ENCODE peak calls at places on chromosomes 11 and 22, in five cellular contexts. E is NCI-H2171 treated with DMSO at 0.1 percent for 48 hours, P is sigmoid colon, X is AML-193, K is T-cell. Z is an unnamed sample.
A peak's percentile ranks its signal among the peaks of the same experiment; 100 is the strongest.

GRCh38 chr11:133508448-133508847 is 23.9 kb downstream of the OPCML start:
- DNase-seq in E (no peak), P (no peak), X (no peak), K (no peak), Z (no peak)

GRCh38 chr22:36377022-36377631 is 10.6 kb downstream of the MYH9 start:
- DNase-seq in E (no peak), P (no peak), X (no peak), K (no peak), Z (peak; percentile 61)

GRCh38 chr22:46317646-46318045 is 17.9 kb upstream of the TRMU start:
- DNase-seq in E (no peak), P (no peak), X (no peak), K (no peak), Z (no peak)

GRCh38 chr22:37309221-37310074 is 27.1 kb downstream of the CYTH4 start:
- DNase-seq in E (no peak), P (no peak), X (peak; percentile 54), K (peak; percentile 44), Z (peak; percentile 81)

GRCh38 chr11:107770546-107770945 is 58.7 kb upstream of the SLN start:
- DNase-seq in E (no peak), P (no peak), X (no peak), K (no peak), Z (no peak)

GRCh38 chr22:29733362-29734322 is 13.8 kb downstream of the CABP7 start:
- DNase-seq in E (peak; percentile 90), P (no peak), X (no peak), K (no peak), Z (no peak)

GRCh38 chr11:111393096-111393495 is 14.0 kb upstream of the POU2AF1 start:
- DNase-seq in E (no peak), P (no peak), X (no peak), K (no peak), Z (no peak)

GRCh38 chr11:45513806-45514340 is 151.5 kb downstream of the CHST1 start:
- DNase-seq in E (no peak), P (no peak), X (no peak), K (no peak), Z (peak; percentile 1)

GRCh38 chr11:47186937-47187681 is 875 bp upstream of the PACSIN3 start:
- DNase-seq in E (no peak), P (peak; percentile 89), X (no peak), K (no peak), Z (peak; percentile 90)

GRCh38 chr11:58334708-58335107 is 24.2 kb downstream of the OR5B17 start:
- DNase-seq in E (no peak), P (no peak), X (no peak), K (no peak), Z (no peak)

GRCh38 chr11:32290783-32291182 is 144.6 kb downstream of the WT1 start:
- DNase-seq in E (no peak), P (no peak), X (no peak), K (no peak), Z (no peak)

GRCh38 chr11:57560146-57560545 is 7.3 kb downstream of the UBE2L6 start:
- DNase-seq in E (no peak), P (no peak), X (no peak), K (no peak), Z (no peak)

GRCh38 chr11:127624455-127624854 is 623.9 kb upstream of the KIRREL3 start:
- DNase-seq in E (no peak), P (no peak), X (no peak), K (no peak), Z (no peak)

GRCh38 chr11:70671083-70671482 is 272.8 kb downstream of the CTTN start:
- DNase-seq in E (no peak), P (no peak), X (no peak), K (no peak), Z (no peak)

GRCh38 chr22:27474711-27475547 is 326.6 kb downstream of the MN1 start:
- DNase-seq in E (peak; percentile 24), P (peak; percentile 79), X (no peak), K (no peak), Z (no peak)

GRCh38 chr22:29308791-29309262 is 2.4 kb downstream of the GAS2L1 start:
- DNase-seq in E (no peak), P (peak; percentile 69), X (no peak), K (no peak), Z (peak; percentile 48)

GRCh38 chr11:101807521-101807920 is 107.3 kb upstream of the CEP126 start:
- DNase-seq in E (no peak), P (no peak), X (no peak), K (no peak), Z (no peak)

GRCh38 chr11:91248199-91248807 is 976.3 kb upstream of the FAT3 start:
- DNase-seq in E (peak; percentile 25), P (no peak), X (peak; percentile 26), K (no peak), Z (peak; percentile 46)

GRCh38 chr11:76318744-76319384 is 62.1 kb downstream of the THAP12 start:
- DNase-seq in E (peak; percentile 49), P (peak; percentile 89), X (peak; percentile 58), K (peak; percentile 84), Z (peak; percentile 83)